ENCODE peak calls at places on chromosomes 3 and 15, in six cellular contexts. W is endothelial cell of umbilical vein, L is prostate gland, O is endodermal cell, H is left lung, C is body of pancreas. E is an unnamed sample.

GRCh38 chr3:35932995-35933394 is 293.7 kb downstream of the ARPP21 start:
- DNase-seq in W (peak; percentile 99), C (no peak), L (no peak), H (no peak), O (no peak), E (no peak)

GRCh38 chr3:50542177-50543034 is 25.1 kb downstream of the C3orf18 start:
- DNase-seq in C (peak; percentile 80), O (peak; percentile 93), L (peak; percentile 60), H (peak; percentile 54), W (peak; percentile 63), E (no peak)

GRCh38 chr3:115518100-115518852 is 105.0 kb upstream of the GAP43 start:
- DNase-seq in C (no peak), H (peak; percentile 39), O (peak; percentile 60), W (peak; percentile 92), L (no peak), E (no peak)

GRCh38 chr3:129116482-129116946 is 5.1 kb downstream of the RAB43 start:
- DNase-seq in O (peak; percentile 64), C (no peak), W (peak; percentile 49), H (no peak), L (no peak), E (no peak)

GRCh38 chr3:15264486-15264885 is 58.4 kb downstream of the CAPN7 start:
- DNase-seq in W (no peak), H (no peak), L (no peak), O (no peak), C (no peak), E (no peak)

GRCh38 chr3:53606793-53607192 is 112.4 kb downstream of the CACNA1D start:
- DNase-seq in C (no peak), H (no peak), L (no peak), W (no peak), O (no peak), E (no peak)

GRCh38 chr3:119810018-119810435 is 28.1 kb downstream of the NR1I2 start:
- DNase-seq in L (no peak), W (peak; percentile 47), O (no peak), C (peak; percentile 35), H (peak; percentile 59), E (no peak)

GRCh38 chr3:41417574-41417973 is 218.3 kb downstream of the CTNNB1 start:
- DNase-seq in W (no peak), H (no peak), O (no peak), C (no peak), L (no peak), E (no peak)

GRCh38 chr3:138114988-138115971 is at the start of gene DZIP1L:
- DNase-seq in L (peak; percentile 43), O (peak; percentile 92), C (peak; percentile 70), W (peak; percentile 61), H (peak; percentile 79), E (no peak)

GRCh38 chr3:71185733-71186455 is 397.6 kb downstream of the FOXP1 start:
- DNase-seq in H (no peak), O (no peak), C (no peak), L (no peak), W (peak; percentile 71), E (no peak)

GRCh38 chr3:50319872-50320625 is 2.5 kb downstream of the HYAL2 start:
- DNase-seq in H (no peak), O (peak; percentile 45), L (no peak), C (no peak), W (peak; percentile 46), E (no peak)

GRCh38 chr15:62430552-62430951 is 265.5 kb upstream of the C2CD4B start:
- DNase-seq in O (no peak), C (no peak), H (no peak), W (no peak), L (no peak), E (no peak)

GRCh38 chr3:55461896-55462295 is 25.2 kb downstream of the WNT5A start:
- DNase-seq in O (no peak), C (no peak), L (no peak), H (no peak), W (no peak), E (no peak)

GRCh38 chr15:28942046-28942445 is 56.3 kb downstream of the APBA2 start:
- DNase-seq in W (no peak), L (no peak), O (no peak), H (no peak), C (peak; percentile 7), E (no peak)

GRCh38 chr3:161104561-161105551 is at the start of gene B3GALNT1:
- DNase-seq in H (peak; percentile 62), L (peak; percentile 14), C (peak; percentile 62), O (peak; percentile 89), W (peak; percentile 69), E (no peak)

GRCh38 chr15:75904241-75904631 is 558 bp downstream of the FBXO22 start:
- DNase-seq in C (peak; percentile 34), O (peak; percentile 70), L (peak; percentile 9), W (peak; percentile 56), H (peak; percentile 45), E (no peak)

GRCh38 chr15:39595621-39596221 is 14.8 kb downstream of the THBS1 start:
- DNase-seq in C (no peak), O (no peak), H (no peak), W (peak; percentile 88), L (no peak), E (no peak)

GRCh38 chr3:116417151-116417550 is 28.1 kb downstream of the LSAMP start:
- DNase-seq in H (no peak), W (no peak), L (no peak), C (no peak), O (no peak), E (no peak)

GRCh38 chr3:53238881-53239280 is 16.9 kb downstream of the TKT start:
- DNase-seq in L (no peak), C (no peak), H (no peak), O (no peak), W (no peak), E (no peak)

GRCh38 chr3:113507501-113508067 is 7.4 kb downstream of the SPICE1 start:
- DNase-seq in L (no peak), H (no peak), W (no peak), C (no peak), O (no peak), E (no peak)

GRCh38 chr15:29970402-29970695 is 112.4 kb upstream of the GOLGA8J start:
- DNase-seq in L (no peak), C (no peak), O (no peak), H (no peak), W (peak; percentile 45), E (peak; percentile 18)

GRCh38 chr15:29962404-29962803 is 120.4 kb upstream of the GOLGA8J start:
- DNase-seq in C (no peak), W (no peak), L (no peak), H (no peak), O (peak; percentile 52), E (no peak)

GRCh38 chr15:29972051-29972450 is 110.7 kb upstream of the GOLGA8J start:
- DNase-seq in W (no peak), O (no peak), L (no peak), H (no peak), C (no peak), E (no peak)

GRCh38 chr15:29969587-29970401 is 113.0 kb upstream of the GOLGA8J start:
- DNase-seq in O (no peak), C (no peak), L (no peak), H (no peak), W (no peak), E (no peak)

GRCh38 chr15:29968099-29968892 is 114.5 kb upstream of the GOLGA8J start:
- DNase-seq in O (peak; percentile 82), C (no peak), L (no peak), H (no peak), W (no peak), E (no peak)
- TF ChIP-seq CTCF in O (no peak), C (no peak), L (no peak), H (no peak), W (no peak), E (no peak)

GRCh38 chr3:43879166-43879565 is 188.4 kb downstream of the ABHD5 start:
- DNase-seq in O (peak; percentile 94), C (no peak), W (no peak), H (no peak), L (no peak), E (peak; percentile 23)
- H3K4me3 ChIP-seq in O (no peak overlapping the region), C (no peak overlapping the region), W (no peak overlapping the region), H (no peak overlapping the region), L (no peak overlapping the region), E (no peak overlapping the region)

GRCh38 chr15:80749589-80749988 is 29.6 kb upstream of the CEMIP start:
- DNase-seq in L (peak; percentile 49), W (no peak), O (no peak), C (no peak), H (no peak), E (peak; percentile 97)

GRCh38 chr15:80744826-80745225 is 34.3 kb upstream of the CEMIP start:
- DNase-seq in W (no peak), C (no peak), H (no peak), O (no peak), L (no peak), E (no peak)

GRCh38 chr15:80745888-80746287 is 33.3 kb upstream of the CEMIP start:
- DNase-seq in C (no peak), H (no peak), W (no peak), L (no peak), O (no peak), E (no peak)

GRCh38 chr15:80744411-80744810 is 34.8 kb upstream of the CEMIP start:
- DNase-seq in O (no peak), L (no peak), W (no peak), H (no peak), C (no peak), E (no peak)

DNA sequence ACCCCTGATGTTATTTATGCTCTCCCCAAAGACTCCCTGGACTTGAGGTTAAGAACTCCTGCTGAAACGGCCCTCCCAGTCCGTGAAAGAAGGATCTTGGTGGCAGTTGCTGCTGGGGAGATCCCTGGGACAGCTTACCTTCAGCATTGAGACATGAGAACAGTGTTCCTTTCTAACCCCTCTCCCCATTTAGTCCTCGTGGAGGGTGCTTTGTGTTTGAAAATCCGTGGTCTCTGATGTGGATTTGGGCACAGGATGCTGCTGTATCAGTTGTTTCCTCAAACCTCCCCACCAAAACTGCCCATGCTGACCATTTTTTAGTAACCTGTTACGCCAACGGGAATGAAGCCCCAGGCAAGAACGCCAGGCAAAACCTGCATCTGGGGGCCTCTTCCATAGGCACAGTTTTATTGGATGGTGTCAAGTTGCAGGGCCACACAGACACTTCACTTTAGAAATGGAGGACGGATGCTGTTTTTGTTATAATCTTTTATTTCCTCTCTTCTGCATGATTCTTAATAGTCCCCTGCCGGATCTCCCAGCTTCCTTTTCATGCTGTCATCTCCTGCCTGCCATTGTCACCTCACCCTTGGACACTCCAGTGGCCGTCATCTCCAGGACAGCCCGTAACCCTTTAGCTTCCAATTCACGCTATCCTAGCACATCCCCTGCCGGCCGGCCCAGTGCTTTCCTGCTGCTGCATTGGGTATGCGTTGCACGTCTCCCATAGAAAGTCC is 31.7 kb upstream of the CEMIP start:
- DNase-seq in O (peak; percentile 60), H (no peak), W (no peak), C (no peak), L (no peak), E (no peak)
- TF ChIP-seq CTCF in O (peak; percentile 58), H (no peak), W (no peak), C (no peak), L (no peak), E (no peak)

GRCh38 chr15:63839717-63840116 is 6.0 kb upstream of the HERC1 start:
- DNase-seq in H (no peak), W (peak; percentile 65), L (no peak), O (no peak), C (no peak), E (no peak)
- H3K4me3 ChIP-seq in H (no peak overlapping the region), W (no peak overlapping the region), L (no peak overlapping the region), O (no peak overlapping the region), C (no peak overlapping the region), E (no peak overlapping the region)

E was measured in LNCaP clone FGC.